ENCODE peak calls at places on chromosome 14, in nine cellular contexts. L is thoracic aorta, G is OCI-LY7, P is A549, J is heart left ventricle, T is ovary, D is fibroblast of lung, B is uterus, U is astrocyte. C is an unnamed sample.

GRCh38 chr14:55052259-55052930 is 948 bp downstream of the MAPK1IP1L start:
- DNase-seq in L (no peak), G (no peak), P (peak; percentile 26), J (no peak), T (no peak), D (peak; percentile 51), B (no peak), U (peak; percentile 40), C (no peak)

GRCh38 chr14:76920572-76921175 is 94.5 kb downstream of the LRRC74A start:
- DNase-seq in L (no peak), G (no peak), P (no peak), J (peak; percentile 35), T (peak; percentile 54), D (no peak), B (no peak), U (peak; percentile 16), C (no peak)

GRCh38 chr14:90757452-90757851 is 58.8 kb downstream of the TTC7B start:
- DNase-seq in L (no peak), G (no peak), P (no peak), J (no peak), T (no peak), D (no peak), B (no peak), U (no peak), C (no peak)

GRCh38 chr14:72513994-72514659 is 379.8 kb downstream of the DPF3 start:
- DNase-seq in L (no peak), G (peak; percentile 47), P (peak; percentile 19), J (no peak), T (no peak), D (peak; percentile 75), B (no peak), U (peak; percentile 36), C (peak; percentile 40)

GRCh38 chr14:72604133-72604532 is 289.8 kb downstream of the DPF3 start:
- DNase-seq in L (no peak), G (no peak), P (no peak), J (no peak), T (no peak), D (no peak), B (no peak), U (no peak), C (no peak)

GRCh38 chr14:63383776-63384367 is 65.1 kb upstream of the GPHB5 start:
- DNase-seq in L (no peak), G (peak; percentile 15), P (no peak), J (no peak), T (no peak), D (no peak), B (no peak), U (no peak), C (no peak)

GRCh38 chr14:100665518-100666032 is 61.1 kb upstream of the DLK1 start:
- DNase-seq in L (no peak), G (no peak), P (no peak), J (no peak), T (no peak), D (peak; percentile 21), B (no peak), U (peak; percentile 23), C (no peak)

GRCh38 chr14:60981626-60982455 is 796 bp downstream of the SLC38A6 start:
- DNase-seq in L (no peak), G (no peak), P (peak; percentile 37), J (no peak), T (no peak), D (peak; percentile 85), B (no peak), U (peak; percentile 89), C (peak; percentile 33)

GRCh38 chr14:22052795-22053194 is 379.2 kb upstream of the OR4E1 start:
- DNase-seq in L (no peak), G (no peak), P (no peak), J (no peak), T (no peak), D (no peak), B (no peak), U (no peak), C (no peak)

GRCh38 chr14:22046063-22046462 is 372.4 kb upstream of the OR4E1 start:
- DNase-seq in L (no peak), G (no peak), P (no peak), J (no peak), T (no peak), D (no peak), B (no peak), U (no peak), C (no peak)

GRCh38 chr14:22044193-22044592 is 370.6 kb upstream of the OR4E1 start:
- DNase-seq in L (no peak), G (no peak), P (no peak), J (no peak), T (no peak), D (no peak), B (no peak), U (no peak), C (no peak)

DNA sequence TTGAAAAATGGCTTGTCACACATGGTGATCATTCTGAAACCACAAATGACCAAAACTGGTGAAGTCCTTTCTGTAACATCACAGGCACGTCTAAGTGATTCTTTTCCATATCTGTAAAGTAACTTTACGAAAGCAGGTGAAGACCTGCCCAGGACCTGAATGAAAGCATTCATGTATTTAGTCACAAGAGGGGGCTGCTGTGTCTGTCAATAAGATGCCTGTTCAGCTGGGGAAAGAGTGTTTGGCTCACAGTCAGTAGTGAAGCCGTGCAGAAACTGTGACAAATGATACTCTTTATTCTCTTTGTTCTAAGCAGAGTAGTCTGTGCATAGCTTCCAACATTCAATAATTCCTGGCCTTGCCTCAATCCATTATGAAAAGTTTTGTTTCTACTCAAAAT is 373.5 kb upstream of the OR4E1 start:
- DNase-seq in L (no peak), G (peak; percentile 51), P (no peak), J (no peak), T (no peak), D (no peak), B (no peak), U (no peak), C (peak; percentile 26)
- TF ChIP-seq CTCF in L (no peak), G (peak; percentile 74), P (no peak), J (peak; percentile 19), T (no peak), D (no peak), B (peak; percentile 8), U (peak; percentile 14), C (no peak)

GRCh38 chr14:52350445-52350844 is 36.3 kb downstream of the PTGER2 start:
- DNase-seq in L (no peak), G (no peak), P (no peak), J (no peak), T (no peak), D (no peak), B (no peak), U (no peak), C (no peak)
- H3K27ac ChIP-seq in L (no peak overlapping the region), G (no peak overlapping the region), P (peak overlapping the region; percentile 79), J (no peak overlapping the region), T (no peak overlapping the region), D (no peak overlapping the region), B (peak overlapping the region; percentile 75), U (no peak overlapping the region), C (no peak overlapping the region)

GRCh38 chr14:39370415-39370814 is 61.8 kb downstream of the FBXO33 start:
- DNase-seq in L (no peak), G (no peak), P (no peak), J (no peak), T (no peak), D (no peak), B (no peak), U (no peak), C (no peak)

GRCh38 chr14:39369029-39369428 is 63.2 kb downstream of the FBXO33 start:
- DNase-seq in L (no peak), G (no peak), P (no peak), J (no peak), T (no peak), D (no peak), B (no peak), U (no peak), C (no peak)

GRCh38 chr14:39366460-39367386 is 65.5 kb downstream of the FBXO33 start:
- DNase-seq in L (no peak), G (no peak), P (no peak), J (no peak), T (no peak), D (no peak), B (no peak), U (no peak), C (no peak)

GRCh38 chr14:39367387-39367751 is 64.9 kb downstream of the FBXO33 start:
- DNase-seq in L (no peak), G (no peak), P (no peak), J (no peak), T (no peak), D (no peak), B (no peak), U (no peak), C (no peak)

DNA sequence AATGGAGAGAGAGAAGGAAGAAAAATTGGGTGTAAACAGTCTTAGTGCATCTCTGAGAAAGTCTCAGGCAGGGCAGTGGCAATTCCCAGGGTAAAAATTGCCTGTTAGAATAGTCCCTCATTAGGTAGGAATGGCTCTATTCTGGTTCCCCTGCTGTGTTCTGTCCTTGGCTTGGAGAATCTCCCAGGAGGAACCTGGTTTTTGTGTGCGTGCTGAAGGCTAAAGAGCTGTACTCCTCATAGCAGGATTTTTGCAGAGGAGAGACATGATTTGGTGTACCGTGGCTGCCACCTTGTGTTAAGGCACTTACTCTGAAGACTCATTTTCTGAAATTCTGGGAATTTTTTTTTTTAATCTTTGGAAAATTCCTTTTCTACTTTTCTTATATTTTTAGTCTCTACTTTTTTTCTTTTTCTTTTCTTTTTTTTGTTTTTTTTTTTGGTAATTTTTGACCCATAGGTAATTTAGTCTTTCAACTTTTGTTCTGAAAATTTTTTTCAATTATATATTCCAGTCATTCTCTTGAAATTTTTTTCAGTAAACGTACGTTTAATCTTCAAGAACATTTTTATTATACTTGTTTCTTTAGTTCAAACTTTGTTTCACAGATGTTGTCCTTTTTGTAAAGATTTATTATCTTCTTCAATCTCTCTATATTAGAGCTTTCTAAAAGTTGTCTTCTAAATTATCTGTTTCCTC is 63.8 kb downstream of the FBXO33 start:
- DNase-seq in L (no peak), G (peak; percentile 56), P (peak; percentile 47), J (peak; percentile 26), T (peak; percentile 56), D (peak; percentile 80), B (peak; percentile 33), U (peak; percentile 57), C (peak; percentile 43)
- TF ChIP-seq CTCF in L (peak; percentile 37), G (peak; percentile 85), P (peak; percentile 81), J (peak; percentile 60), T (no peak), D (peak; percentile 59), B (peak; percentile 45), U (peak; percentile 68), C (peak; percentile 56)

GRCh38 chr14:68966872-68967301 is 12.2 kb downstream of the ACTN1 start:
- DNase-seq in L (no peak), G (no peak), P (no peak), J (no peak), T (no peak), D (peak; percentile 58), B (peak; percentile 37), U (no peak), C (no peak)
- H3K27ac ChIP-seq in L (peak overlapping the region; percentile 100), G (no peak overlapping the region), P (peak overlapping the region; percentile 36), J (peak overlapping the region; percentile 98), T (no peak overlapping the region), D (peak overlapping the region; percentile 26), B (peak overlapping the region; percentile 78), U (peak overlapping the region; percentile 4), C (peak overlapping the region; percentile 69)